ENCODE peak calls at places on chromosomes 11 and 22, in seven cellular contexts. E is M059J; F is kidney glomerular epithelial cell; P is activated T-helper 9 cell treated with anti-CD3 and anti-CD28 coated beads, Interleukin-2, amount 50 U/mL, for 16 hours; Z is activated CD4-positive, alpha-beta T cell treated with anti-CD3 and anti-CD28 coated beads, Interleukin-2, amount 10 ng/mL, durations not matched to agents 7 days and 5 days; G is choroid plexus epithelial cell; Y is activated T-cell treated with anti-CD3 and anti-CD28 coated beads, Interleukin-2, amount 50 U/mL, for 72 hours. X is an unnamed sample.

GRCh38 chr22:21714784-21715183 is 20.8 kb downstream of the YPEL1 start:
- DNase-seq in E (no peak), F (no peak), P (no peak), Z (no peak), G (peak), Y (no peak), X (no peak)

GRCh38 chr11:122155765-122156527 is 39.9 kb upstream of the BLID start:
- DNase-seq in E (peak), F (no peak), P (no peak), Z (no peak), G (no peak), Y (no peak), X (no peak)

GRCh38 chr11:21514298-21514697 is 678.6 kb upstream of the ANO5 start:
- DNase-seq in E (peak), F (no peak), P (no peak), Z (no peak), G (no peak), Y (no peak), X (no peak)

GRCh38 chr11:121352301-121352891 is 59.8 kb downstream of the SC5D start:
- DNase-seq in E (no peak), F (no peak), P (no peak), Z (no peak), G (no peak), Y (no peak), X (no peak)

GRCh38 chr22:36334838-36335603 is 52.7 kb downstream of the MYH9 start:
- DNase-seq in E (peak), F (no peak), P (no peak), Z (no peak), G (peak), Y (no peak), X (no peak)

GRCh38 chr11:67027943-67028542 is 5.1 kb downstream of the SYT12 start:
- DNase-seq in E (peak), F (no peak), P (no peak), Z (no peak), G (no peak), Y (no peak), X (no peak)

GRCh38 chr22:43884600-43885318 is 7.1 kb downstream of the PNPLA5 start:
- DNase-seq in E (peak), F (no peak), P (peak), Z (peak), G (peak), Y (peak), X (peak)

GRCh38 chr22:50060441-50061140 is 2.5 kb upstream of the TTLL8 start:
- DNase-seq in E (no peak), F (no peak), P (no peak), Z (no peak), G (no peak), Y (no peak), X (no peak)

GRCh38 chr11:105005451-105005845 is 17.5 kb downstream of the CASP5 start:
- DNase-seq in E (no peak), F (no peak), P (no peak), Z (no peak), G (no peak), Y (no peak), X (no peak)

GRCh38 chr11:65063532-65063931 is 5.2 kb upstream of the NAALADL1 start:
- DNase-seq in E (no peak), F (no peak), P (no peak), Z (no peak), G (no peak), Y (no peak), X (no peak)

GRCh38 chr11:80980221-80980620 is 1539.4 kb upstream of the TENM4 start:
- DNase-seq in E (peak), F (peak), P (no peak), Z (no peak), G (peak), Y (no peak), X (no peak)

GRCh38 chr11:3944198-3944597 is 88.7 kb downstream of the STIM1 start:
- DNase-seq in E (peak), F (no peak), P (no peak), Z (no peak), G (no peak), Y (no peak), X (no peak)

GRCh38 chr11:112279901-112280267 is 19.2 kb upstream of the PLET1 start:
- DNase-seq in E (peak), F (peak), P (peak), Z (peak), G (peak), Y (peak), X (peak)

GRCh38 chr11:61071208-61071681 is 31.0 kb upstream of the CD5 start:
- DNase-seq in E (no peak), F (no peak), P (peak), Z (peak), G (no peak), Y (peak), X (no peak)

GRCh38 chr22:23034621-23035556 is 35.4 kb upstream of the GNAZ start:
- DNase-seq in E (no peak), F (no peak), P (no peak), Z (no peak), G (no peak), Y (no peak), X (no peak)

GRCh38 chr22:23790819-23791736 is 4.3 kb downstream of the SMARCB1 start:
- DNase-seq in E (no peak), F (no peak), P (no peak), Z (no peak), G (peak), Y (no peak), X (no peak)

GRCh38 chr22:45692549-45692948 is 20.9 kb downstream of the ATXN10 start:
- DNase-seq in E (peak), F (peak), P (no peak), Z (no peak), G (peak), Y (no peak), X (no peak)